ENCODE peak calls at places on chromosomes 7 and 10, in seven cellular contexts. V is renal cortical epithelial cell, R is NCI-H1436, Q is suprapubic skin, I is NCI-H2081, J is AG08396, M is M059J. X is an unnamed sample.

GRCh38 chr10:101818958-101819633 is 852 bp upstream of the OGA start:
- DNase-seq in I (peak; percentile 12), M (no peak), J (no peak), R (peak; percentile 65), Q (no peak), V (peak; percentile 42), X (no peak)

GRCh38 chr7:47379629-47380324 is 202.1 kb downstream of the TNS3 start:
- DNase-seq in V (peak; percentile 69), J (peak; percentile 76), I (no peak), Q (no peak), R (no peak), M (peak; percentile 85), X (peak; percentile 24)

GRCh38 chr10:116665541-116666125 is 44.9 kb downstream of the PNLIPRP2 start:
- DNase-seq in V (no peak), Q (no peak), M (peak; percentile 9), R (no peak), I (no peak), J (peak; percentile 33), X (no peak)

GRCh38 chr7:39946693-39947092 is 3.4 kb upstream of the CDK13 start:
- DNase-seq in I (no peak), V (no peak), R (no peak), J (no peak), M (peak; percentile 20), Q (no peak), X (no peak)

GRCh38 chr10:50648089-50648934 is 24.6 kb upstream of the SGMS1 start:
- DNase-seq in Q (no peak), R (no peak), M (no peak), J (no peak), I (no peak), V (no peak), X (no peak)

GRCh38 chr7:31500656-31501055 is 13.2 kb upstream of the ITPRID1 start:
- DNase-seq in I (no peak), V (no peak), J (no peak), Q (no peak), R (no peak), M (no peak), X (no peak)

GRCh38 chr7:114375914-114376313 is 38.7 kb upstream of the FOXP2 start:
- DNase-seq in R (no peak), Q (no peak), I (no peak), J (peak; percentile 1), M (peak; percentile 4), V (no peak), X (no peak)

GRCh38 chr7:132275811-132276210 is 300.5 kb downstream of the PLXNA4 start:
- DNase-seq in I (no peak), R (no peak), Q (no peak), V (no peak), M (no peak), J (no peak), X (no peak)

GRCh38 chr10:79056361-79056735 is 12.4 kb upstream of the ZMIZ1 start:
- DNase-seq in I (no peak), Q (peak; percentile 55), V (no peak), R (no peak), M (no peak), J (no peak), X (no peak)

GRCh38 chr10:83037653-83038052 is 1101.7 kb upstream of the GHITM start:
- DNase-seq in M (no peak), I (no peak), Q (no peak), R (no peak), J (no peak), V (no peak), X (no peak)

GRCh38 chr10:50992356-50992866 is 81.9 kb upstream of the PRKG1 start:
- DNase-seq in J (peak; percentile 11), I (no peak), V (no peak), Q (no peak), R (no peak), M (no peak), X (no peak)

GRCh38 chr7:123285076-123285700 is 85.4 kb upstream of the SLC13A1 start:
- DNase-seq in J (no peak), V (no peak), R (no peak), I (no peak), M (no peak), Q (no peak), X (no peak)

GRCh38 chr10:14153570-14154055 is 177.1 kb downstream of the FRMD4A start:
- DNase-seq in J (peak; percentile 40), M (no peak), Q (no peak), R (no peak), V (no peak), I (no peak), X (no peak)

GRCh38 chr10:29920408-29921070 is 138.8 kb downstream of the JCAD start:
- DNase-seq in I (no peak), Q (no peak), V (no peak), J (no peak), M (no peak), R (no peak), X (no peak)

GRCh38 chr10:21388541-21389068 is 136.9 kb downstream of the SKIDA1 start:
- DNase-seq in J (no peak), R (no peak), M (no peak), I (no peak), V (no peak), Q (no peak), X (no peak)

GRCh38 chr7:99379043-99379577 is 4.6 kb downstream of the ARPC1B start:
- DNase-seq in M (peak; percentile 87), R (no peak), V (peak; percentile 95), Q (no peak), I (no peak), J (peak; percentile 87), X (no peak)

GRCh38 chr7:114082567-114082933 is 163.7 kb upstream of the PPP1R3A start:
- DNase-seq in V (peak; percentile 18), M (no peak), Q (no peak), J (no peak), R (no peak), I (no peak), X (no peak)

GRCh38 chr7:106050743-106051110 is 61.4 kb downstream of the SYPL1 start:
- DNase-seq in R (no peak), J (peak; percentile 67), M (peak; percentile 54), V (peak; percentile 64), Q (no peak), I (no peak), X (no peak)

GRCh38 chr10:132532784-132533560 is 4.6 kb upstream of the INPP5A start:
- DNase-seq in I (no peak), Q (no peak), M (peak; percentile 99), V (peak; percentile 98), R (no peak), J (no peak), X (no peak)

GRCh38 chr7:75905785-75906604 is 9.0 kb upstream of the POR start:
- DNase-seq in V (peak; percentile 92), M (peak; percentile 73), R (peak; percentile 62), Q (peak; percentile 88), I (no peak), J (peak; percentile 69), X (no peak)

GRCh38 chr10:35765039-35765662 is 123.1 kb upstream of the FZD8 start:
- DNase-seq in M (no peak), I (no peak), R (no peak), V (no peak), J (no peak), Q (no peak), X (peak; percentile 22)

GRCh38 chr10:30387646-30388243 is 38.7 kb upstream of the MTPAP start:
- DNase-seq in J (peak; percentile 40), I (no peak), R (no peak), V (peak; percentile 53), Q (no peak), M (peak; percentile 84), X (no peak)

GRCh38 chr7:33186187-33186586 is 56.8 kb downstream of the BBS9 start:
- DNase-seq in I (no peak), V (peak; percentile 50), R (no peak), M (peak; percentile 50), J (peak; percentile 33), Q (no peak), X (no peak)

GRCh38 chr10:22230331-22230833 is 12.6 kb upstream of the EBLN1 start:
- DNase-seq in Q (no peak), J (peak; percentile 23), M (peak; percentile 35), V (peak; percentile 36), I (peak; percentile 11), R (peak; percentile 75), X (no peak)

GRCh38 chr10:113438660-113439059 is 114.2 kb upstream of the HABP2 start:
- DNase-seq in R (no peak), J (no peak), Q (no peak), V (peak; percentile 18), M (peak; percentile 26), I (no peak), X (no peak)

GRCh38 chr7:5620459-5620881 is 161.0 kb downstream of the RNF216 start:
- DNase-seq in Q (no peak), I (peak; percentile 52), V (no peak), R (no peak), M (no peak), J (no peak), X (no peak)

GRCh38 chr10:78408671-78409472 is 375.2 kb downstream of the RPS24 start:
- DNase-seq in M (peak; percentile 75), V (peak; percentile 27), J (no peak), R (no peak), I (no peak), Q (peak; percentile 82), X (no peak)

GRCh38 chr10:47438857-47439474 is 44.9 kb downstream of the ANXA8 start:
- DNase-seq in Q (peak; percentile 67), M (peak; percentile 50), J (peak; percentile 74), V (peak; percentile 73), I (no peak), R (no peak), X (no peak)

GRCh38 chr7:79452032-79452494 is 1.4 kb downstream of the MAGI2 start:
- DNase-seq in V (peak; percentile 52), I (peak; percentile 5), Q (peak; percentile 92), M (peak; percentile 83), J (peak; percentile 88), R (no peak), X (peak; percentile 61)